ENCODE peak calls at places on chromosomes 7 and 10, in five cellular contexts. One of them, this sample, is unnamed.
A peak's percentile ranks its signal among the peaks of the same experiment; 100 is the strongest.

GRCh38 chr7:113402005-113402404 is 283.7 kb upstream of the SMIM30 start:
- DNase-seq in Kasumi-1: no peak
- DNase-seq in AG20443: no peak
- DNase-seq in activated gamma-delta T cell treated with Interleukin-2 at 50 U/mL for 16 hours: no peak
- DNase-seq in substantia nigra: no peak
- DNase-seq in this sample: no peak

GRCh38 chr10:62020362-62020730 is 118.8 kb downstream of the ARID5B start:
- DNase-seq in Kasumi-1: no peak
- DNase-seq in AG20443: no peak
- DNase-seq in activated gamma-delta T cell treated with Interleukin-2 at 50 U/mL for 16 hours: no peak
- DNase-seq in substantia nigra: no peak
- DNase-seq in this sample: no peak

GRCh38 chr10:79904671-79905321 is 44.1 kb downstream of the SFTPD start:
- DNase-seq in Kasumi-1: no peak
- DNase-seq in AG20443: peak; percentile 84
- DNase-seq in activated gamma-delta T cell treated with Interleukin-2 at 50 U/mL for 16 hours: peak; percentile 28
- DNase-seq in substantia nigra: no peak
- DNase-seq in this sample: no peak

GRCh38 chr7:101626069-101626671 is 2.9 kb downstream of the MYL10 start:
- DNase-seq in Kasumi-1: no peak
- DNase-seq in AG20443: no peak
- DNase-seq in activated gamma-delta T cell treated with Interleukin-2 at 50 U/mL for 16 hours: no peak
- DNase-seq in substantia nigra: no peak
- DNase-seq in this sample: no peak

GRCh38 chr10:18164771-18165361 is 24.6 kb downstream of the CACNB2 start:
- DNase-seq in Kasumi-1: no peak
- DNase-seq in AG20443: peak; percentile 51
- DNase-seq in activated gamma-delta T cell treated with Interleukin-2 at 50 U/mL for 16 hours: no peak
- DNase-seq in substantia nigra: no peak
- DNase-seq in this sample: no peak

GRCh38 chr10:22620140-22620857 is 94.1 kb downstream of the PIP4K2A start:
- DNase-seq in Kasumi-1: no peak
- DNase-seq in AG20443: peak; percentile 93
- DNase-seq in activated gamma-delta T cell treated with Interleukin-2 at 50 U/mL for 16 hours: no peak
- DNase-seq in substantia nigra: no peak
- DNase-seq in this sample: no peak

GRCh38 chr10:131500892-131501291 is 189.4 kb upstream of the TCERG1L start:
- DNase-seq in Kasumi-1: no peak
- DNase-seq in AG20443: no peak
- DNase-seq in activated gamma-delta T cell treated with Interleukin-2 at 50 U/mL for 16 hours: no peak
- DNase-seq in substantia nigra: no peak
- DNase-seq in this sample: no peak

GRCh38 chr10:69868821-69869220 is 67.1 kb downstream of the COL13A1 start:
- DNase-seq in Kasumi-1: no peak
- DNase-seq in AG20443: no peak
- DNase-seq in activated gamma-delta T cell treated with Interleukin-2 at 50 U/mL for 16 hours: no peak
- DNase-seq in substantia nigra: no peak
- DNase-seq in this sample: no peak

GRCh38 chr7:16268821-16269768 is 152.2 kb downstream of the CRPPA start:
- DNase-seq in Kasumi-1: no peak
- DNase-seq in AG20443: peak; percentile 9
- DNase-seq in activated gamma-delta T cell treated with Interleukin-2 at 50 U/mL for 16 hours: no peak
- DNase-seq in substantia nigra: no peak
- DNase-seq in this sample: no peak

GRCh38 chr7:17233643-17234397 is 64.6 kb upstream of the AHR start:
- DNase-seq in Kasumi-1: peak; percentile 39
- DNase-seq in AG20443: no peak
- DNase-seq in activated gamma-delta T cell treated with Interleukin-2 at 50 U/mL for 16 hours: peak; percentile 22
- DNase-seq in substantia nigra: no peak
- DNase-seq in this sample: peak; percentile 16

GRCh38 chr7:80661729-80662128 is 23.3 kb downstream of the CD36 start:
- DNase-seq in Kasumi-1: no peak
- DNase-seq in AG20443: no peak
- DNase-seq in activated gamma-delta T cell treated with Interleukin-2 at 50 U/mL for 16 hours: no peak
- DNase-seq in substantia nigra: no peak
- DNase-seq in this sample: no peak

GRCh38 chr10:86440874-86441838 is 74.6 kb upstream of the GRID1 start:
- DNase-seq in Kasumi-1: no peak
- DNase-seq in AG20443: peak; percentile 67
- DNase-seq in activated gamma-delta T cell treated with Interleukin-2 at 50 U/mL for 16 hours: no peak
- DNase-seq in substantia nigra: no peak
- DNase-seq in this sample: no peak

GRCh38 chr7:22565315-22565811 is 65.4 kb upstream of the STEAP1B start:
- DNase-seq in Kasumi-1: peak; percentile 46
- DNase-seq in AG20443: peak; percentile 56
- DNase-seq in activated gamma-delta T cell treated with Interleukin-2 at 50 U/mL for 16 hours: no peak
- DNase-seq in substantia nigra: no peak
- DNase-seq in this sample: no peak

GRCh38 chr7:70380315-70381027 is 751.5 kb upstream of the GALNT17 start:
- DNase-seq in Kasumi-1: no peak
- DNase-seq in AG20443: peak; percentile 57
- DNase-seq in activated gamma-delta T cell treated with Interleukin-2 at 50 U/mL for 16 hours: no peak
- DNase-seq in substantia nigra: no peak
- DNase-seq in this sample: no peak

GRCh38 chr10:89342219-89342966 is 14.6 kb downstream of the IFIT3 start:
- DNase-seq in Kasumi-1: no peak
- DNase-seq in AG20443: peak; percentile 62
- DNase-seq in activated gamma-delta T cell treated with Interleukin-2 at 50 U/mL for 16 hours: no peak
- DNase-seq in substantia nigra: peak; percentile 22
- DNase-seq in this sample: no peak

GRCh38 chr10:119768455-119769094 is 42.7 kb downstream of the INPP5F start:
- DNase-seq in Kasumi-1: no peak
- DNase-seq in AG20443: no peak
- DNase-seq in activated gamma-delta T cell treated with Interleukin-2 at 50 U/mL for 16 hours: no peak
- DNase-seq in substantia nigra: no peak
- DNase-seq in this sample: no peak

GRCh38 chr7:101838837-101839483 is 21.5 kb downstream of the CUX1 start:
- DNase-seq in Kasumi-1: no peak
- DNase-seq in AG20443: no peak
- DNase-seq in activated gamma-delta T cell treated with Interleukin-2 at 50 U/mL for 16 hours: no peak
- DNase-seq in substantia nigra: no peak
- DNase-seq in this sample: no peak

GRCh38 chr7:35848728-35849127 is 47.9 kb downstream of the SEPTIN7 start:
- DNase-seq in Kasumi-1: no peak
- DNase-seq in AG20443: no peak
- DNase-seq in activated gamma-delta T cell treated with Interleukin-2 at 50 U/mL for 16 hours: no peak
- DNase-seq in substantia nigra: no peak
- DNase-seq in this sample: no peak

GRCh38 chr7:46244752-46245151 is 323.7 kb upstream of the IGFBP3 start:
- DNase-seq in Kasumi-1: no peak
- DNase-seq in AG20443: no peak
- DNase-seq in activated gamma-delta T cell treated with Interleukin-2 at 50 U/mL for 16 hours: no peak
- DNase-seq in substantia nigra: no peak
- DNase-seq in this sample: no peak

GRCh38 chr7:108026647-108027046 is 23.7 kb upstream of the LAMB1 start:
- DNase-seq in Kasumi-1: no peak
- DNase-seq in AG20443: no peak
- DNase-seq in activated gamma-delta T cell treated with Interleukin-2 at 50 U/mL for 16 hours: no peak
- DNase-seq in substantia nigra: no peak
- DNase-seq in this sample: no peak

GRCh38 chr7:54080525-54080924 is 461.6 kb upstream of the VSTM2A start:
- DNase-seq in Kasumi-1: no peak
- DNase-seq in AG20443: no peak
- DNase-seq in activated gamma-delta T cell treated with Interleukin-2 at 50 U/mL for 16 hours: no peak
- DNase-seq in substantia nigra: no peak
- DNase-seq in this sample: no peak

GRCh38 chr7:28937593-28937992 is 20.5 kb downstream of the TRIL start:
- DNase-seq in Kasumi-1: no peak
- DNase-seq in AG20443: no peak
- DNase-seq in activated gamma-delta T cell treated with Interleukin-2 at 50 U/mL for 16 hours: no peak
- DNase-seq in substantia nigra: no peak
- DNase-seq in this sample: no peak

GRCh38 chr10:129417882-129418281 is 49.2 kb upstream of the MGMT start:
- DNase-seq in Kasumi-1: no peak
- DNase-seq in AG20443: peak; percentile 26
- DNase-seq in activated gamma-delta T cell treated with Interleukin-2 at 50 U/mL for 16 hours: no peak
- DNase-seq in substantia nigra: no peak
- DNase-seq in this sample: no peak

GRCh38 chr10:102850025-102850518 is 4.0 kb upstream of the BORCS7 start:
- DNase-seq in Kasumi-1: no peak
- DNase-seq in AG20443: no peak
- DNase-seq in activated gamma-delta T cell treated with Interleukin-2 at 50 U/mL for 16 hours: no peak
- DNase-seq in substantia nigra: no peak
- DNase-seq in this sample: no peak

GRCh38 chr7:115662120-115662519 is 368.4 kb downstream of the TFEC start:
- DNase-seq in Kasumi-1: no peak
- DNase-seq in AG20443: no peak
- DNase-seq in activated gamma-delta T cell treated with Interleukin-2 at 50 U/mL for 16 hours: no peak
- DNase-seq in substantia nigra: no peak
- DNase-seq in this sample: no peak